ENCODE peak calls at places on chromosome 3, in six cellular contexts. J is mesenteric fat pad; B is hypothalamus; Q is stimulated activated CD8-positive, alpha-beta memory T cell treated with anti-CD3 and anti-CD28 coated beads, Interleukin-15, amount 100 ng/mL, for 4 hours; V is Karpas-422; O is GM12865. F is an unnamed sample.

GRCh38 chr3:67964596-67964995 is 310.2 kb upstream of the SUCLG2 start:
- DNase-seq in V (no peak), B (no peak), O (no peak), Q (no peak), J (no peak), F (no peak)

GRCh38 chr3:95437409-95437808 is 1374.5 kb downstream of the NSUN3 start:
- DNase-seq in Q (no peak), B (no peak), V (no peak), O (no peak), J (no peak), F (no peak)

GRCh38 chr3:69425249-69425648 is 39.4 kb upstream of the FRMD4B start:
- DNase-seq in B (no peak), O (peak; percentile 72), J (no peak), Q (no peak), V (peak; percentile 67), F (no peak)

GRCh38 chr3:141116791-141117190 is 65.6 kb downstream of the SPSB4 start:
- DNase-seq in O (no peak), V (no peak), Q (no peak), J (no peak), B (no peak), F (no peak)

GRCh38 chr3:98782826-98783500 is 19.8 kb downstream of the ST3GAL6 start:
- DNase-seq in J (no peak), B (no peak), V (no peak), Q (no peak), O (peak; percentile 56), F (no peak)

GRCh38 chr3:52302426-52303185 is 13.5 kb upstream of the DNAH1 start:
- DNase-seq in Q (no peak), O (no peak), B (no peak), J (no peak), V (peak; percentile 59), F (no peak)

GRCh38 chr3:173711619-173712018 is 314.1 kb downstream of the NLGN1 start:
- DNase-seq in J (no peak), Q (no peak), V (no peak), O (no peak), B (no peak), F (no peak)

GRCh38 chr3:168094580-168094876 is 1.2 kb downstream of the GOLIM4 start:
- DNase-seq in J (no peak), V (no peak), Q (no peak), O (no peak), B (no peak), F (no peak)

GRCh38 chr3:111729087-111729846 is 129.8 kb upstream of the PHLDB2 start:
- DNase-seq in Q (no peak), V (peak; percentile 48), O (no peak), B (peak; percentile 5), J (no peak), F (peak; percentile 83)

GRCh38 chr3:141401095-141401494 is 32.8 kb downstream of the ZBTB38 start:
- DNase-seq in V (no peak), O (no peak), B (no peak), J (no peak), Q (no peak), F (no peak)

GRCh38 chr3:141454906-141455602 is 31.8 kb upstream of the RASA2 start:
- DNase-seq in B (no peak), V (peak; percentile 89), O (peak; percentile 87), J (no peak), Q (no peak), F (no peak)

GRCh38 chr3:159239054-159239453 is 437.2 kb downstream of the MFSD1 start:
- DNase-seq in J (no peak), B (no peak), V (no peak), Q (no peak), O (no peak), F (no peak)

GRCh38 chr3:158727499-158728377 is 4.5 kb downstream of the RARRES1 start:
- DNase-seq in Q (peak; percentile 9), V (peak; percentile 87), O (peak; percentile 73), B (no peak), J (no peak), F (no peak)

F was measured in cardiac septum.